ENCODE peak calls at places on chromosomes 16 and 17, in seven cellular contexts. C is NCI-H2227 treated with DMSO at 0.1 percent for 48 hours, Z is endothelial cell, O is COR-L47, Y is T1000, N is NCI-H1092 treated with DMSO at 0.1 percent for 48 hours, M is SW480. D is an unnamed sample.

GRCh38 chr16:8937803-8938202 is 25.9 kb downstream of the USP7 start:
- DNase-seq in N (no peak), C (no peak), Y (no peak), M (no peak), O (no peak), Z (no peak), D (no peak)

GRCh38 chr16:64615647-64616280 is 506.1 kb downstream of the CDH11 start:
- DNase-seq in O (peak), Z (no peak), N (no peak), Y (no peak), M (no peak), C (no peak), D (no peak)

GRCh38 chr16:85461814-85462404 is 151.2 kb upstream of the GSE1 start:
- DNase-seq in C (peak), Z (no peak), M (no peak), Y (no peak), N (peak), O (peak), D (no peak)

GRCh38 chr17:44842748-44843147 is 4.9 kb upstream of the HIGD1B start:
- DNase-seq in M (no peak), Z (no peak), C (peak), Y (no peak), N (no peak), O (no peak), D (no peak)

GRCh38 chr17:4609761-4610160 is 25.4 kb downstream of the SMTNL2 start:
- DNase-seq in M (no peak), Z (no peak), O (no peak), Y (no peak), C (no peak), N (no peak), D (no peak)

GRCh38 chr16:13305019-13305755 is 403.8 kb downstream of the SHISA9 start:
- DNase-seq in Z (no peak), O (no peak), M (no peak), N (no peak), C (no peak), Y (no peak), D (no peak)

GRCh38 chr17:51815097-51815496 is 343.4 kb downstream of the CA10 start:
- DNase-seq in Y (no peak), Z (no peak), O (no peak), N (no peak), C (no peak), M (no peak), D (no peak)

GRCh38 chr16:54291107-54291980 is 4.8 kb upstream of the IRX3 start:
- DNase-seq in O (no peak), M (no peak), Y (no peak), C (no peak), N (no peak), Z (peak), D (no peak)

GRCh38 chr16:1150511-1150982 is 2.4 kb upstream of the CACNA1H start:
- DNase-seq in Y (no peak), C (no peak), N (no peak), M (peak), O (no peak), Z (no peak), D (no peak)

GRCh38 chr16:964696-965395 is 5.9 kb downstream of the LMF1 start:
- DNase-seq in Y (no peak), M (no peak), O (no peak), Z (no peak), N (no peak), C (no peak), D (no peak)

GRCh38 chr17:62599964-62600657 is 27.4 kb upstream of the MRC2 start:
- DNase-seq in N (no peak), M (no peak), Y (no peak), C (no peak), O (no peak), Z (no peak), D (no peak)

GRCh38 chr17:37110816-37111215 is 162.1 kb downstream of the AATF start:
- DNase-seq in N (no peak), O (no peak), M (no peak), Y (no peak), C (no peak), Z (no peak), D (no peak)

GRCh38 chr16:56608876-56609462 is 585 bp downstream of the MT2A start:
- DNase-seq in N (no peak), Z (no peak), Y (no peak), C (no peak), M (peak), O (no peak), D (no peak)

GRCh38 chr16:71834291-71834690 is 11.5 kb upstream of the ATXN1L start:
- DNase-seq in Z (no peak), M (no peak), O (no peak), N (no peak), C (no peak), Y (no peak), D (no peak)

GRCh38 chr16:86513471-86514277 is 3.3 kb downstream of the FOXF1 start:
- DNase-seq in Y (no peak), N (no peak), Z (no peak), O (no peak), M (no peak), C (no peak), D (no peak)

GRCh38 chr16:16158741-16159374 is 64.4 kb downstream of the ABCC6 start:
- DNase-seq in O (no peak), M (no peak), Z (no peak), N (no peak), Y (no peak), C (no peak), D (no peak)

GRCh38 chr17:42598905-42599304 is 10.3 kb downstream of the RETREG3 start:
- DNase-seq in C (peak), M (no peak), N (peak), Z (no peak), Y (no peak), O (no peak), D (no peak)

GRCh38 chr16:88804552-88805339 is 1.2 kb downstream of the CDT1 start:
- DNase-seq in Y (no peak), Z (peak), C (no peak), M (peak), O (peak), N (peak), D (no peak)

GRCh38 chr17:4386406-4386805 is 19.9 kb upstream of the UBE2G1 start:
- DNase-seq in Y (no peak), Z (no peak), N (no peak), C (no peak), O (no peak), M (no peak), D (no peak)

GRCh38 chr16:31090540-31090939 is 1.8 kb upstream of the PRSS53 start:
- DNase-seq in N (no peak), C (no peak), Y (no peak), Z (no peak), M (no peak), O (no peak), D (no peak)

GRCh38 chr17:77527394-77527793 is 386.6 kb downstream of the SEC14L1 start:
- DNase-seq in O (no peak), C (no peak), M (no peak), N (no peak), Y (no peak), Z (no peak), D (no peak)

GRCh38 chr17:60134396-60135159 is 15.2 kb upstream of the CA4 start:
- DNase-seq in C (no peak), O (no peak), N (peak), M (peak), Z (peak), Y (no peak), D (no peak)

GRCh38 chr17:78364436-78365281 is 4.8 kb upstream of the SOCS3 start:
- DNase-seq in C (no peak), Y (no peak), O (no peak), M (no peak), N (no peak), Z (no peak), D (no peak)

GRCh38 chr17:65811043-65811442 is 249.6 kb upstream of the AXIN2 start:
- DNase-seq in C (no peak), O (no peak), Z (no peak), M (no peak), N (no peak), Y (no peak), D (no peak)